ENCODE peak calls at places on chromosomes 5 and 9, in ten cellular contexts. A is progenitor cell of endocrine pancreas; L is midbrain; Y is endothelial cell; K is GM20000; F is A549; M is stimulated activated CD8-positive, alpha-beta memory T cell treated with anti-CD3 and anti-CD28 coated beads, Interleukin-2, amount 100 ng/mL, for 48 hours; X is T-helper 2 cell; V is CD4-positive, alpha-beta memory T cell; H is MM.1S. N is an unnamed sample.

GRCh38 chr9:112299514-112299913 is 33.9 kb downstream of the PTBP3 start:
- DNase-seq in F (peak), K (no peak), M (no peak), Y (no peak), H (no peak), L (no peak), X (no peak), A (no peak), V (no peak), N (no peak)

GRCh38 chr9:127776195-127776918 is 2.1 kb downstream of the SH2D3C start:
- DNase-seq in K (peak), V (peak), A (no peak), F (no peak), Y (peak), H (peak), L (no peak), M (peak), X (peak), N (peak)

GRCh38 chr9:34252670-34253459 is 74.0 kb downstream of the UBAP1 start:
- DNase-seq in Y (peak), F (peak), M (peak), H (peak), V (peak), A (peak), K (peak), L (peak), X (peak), N (peak)

GRCh38 chr5:116734717-116735072 is 160.1 kb upstream of the SEMA6A start:
- DNase-seq in H (no peak), M (no peak), Y (no peak), X (no peak), F (no peak), K (no peak), L (peak), V (no peak), A (no peak), N (no peak)

GRCh38 chr9:34375901-34376595 is 650 bp downstream of the MYORG start:
- DNase-seq in A (no peak), V (peak), L (peak), X (peak), H (peak), K (peak), F (peak), Y (peak), M (no peak), N (peak)

GRCh38 chr5:119335261-119335677 is 20.6 kb upstream of the TNFAIP8 start:
- DNase-seq in M (no peak), V (no peak), Y (no peak), L (no peak), X (no peak), F (no peak), A (no peak), K (no peak), H (peak), N (no peak)

GRCh38 chr9:131320031-131320685 is 30.6 kb downstream of the PLPP7 start:
- DNase-seq in K (no peak), A (no peak), X (no peak), M (no peak), V (no peak), F (no peak), Y (no peak), L (no peak), H (no peak), N (no peak)

GRCh38 chr9:77453857-77454647 is 194.1 kb downstream of the GNA14 start:
- DNase-seq in F (no peak), X (no peak), V (no peak), H (no peak), M (no peak), Y (no peak), L (no peak), A (no peak), K (no peak), N (no peak)

GRCh38 chr5:9644630-9645029 is 14.5 kb upstream of the TAS2R1 start:
- DNase-seq in V (no peak), X (no peak), A (no peak), F (no peak), M (no peak), K (no peak), Y (no peak), H (no peak), L (no peak), N (no peak)

GRCh38 chr9:90044710-90045151 is 439.9 kb downstream of the GADD45G start:
- DNase-seq in X (peak), V (no peak), M (no peak), L (no peak), K (no peak), H (no peak), A (no peak), F (peak), Y (no peak), N (peak)

GRCh38 chr9:21160178-21160577 is 6.3 kb downstream of the IFNA21 start:
- DNase-seq in X (peak), H (peak), A (no peak), F (no peak), Y (no peak), M (no peak), V (peak), L (no peak), K (peak), N (peak)

GRCh38 chr9:73081979-73082657 is 69.5 kb upstream of the ANXA1 start:
- DNase-seq in X (peak), H (peak), K (peak), M (no peak), L (peak), Y (peak), A (no peak), V (peak), F (peak), N (peak)

N was measured in A673.